ENCODE peak calls at places on chromosomes 1 and 21, in eight cellular contexts. L, T, D, P, F, E, X and W are unnamed samples.

GRCh38 chr1:31848381-31848897 is 32.6 kb upstream of the SPOCD1 start:
- DNase-seq in E (no peak), L (no peak), F (no peak), X (no peak), P (no peak), T (no peak), D (no peak), W (no peak)

GRCh38 chr1:97841369-97841768 is 79.5 kb downstream of the DPYD start:
- DNase-seq in P (no peak), E (no peak), D (no peak), L (no peak), X (no peak), T (no peak), F (no peak), W (no peak)

GRCh38 chr21:44740721-44741120 is 29.3 kb upstream of the TSPEAR start:
- DNase-seq in X (no peak), D (no peak), T (no peak), L (no peak), F (peak; percentile 18), E (no peak), P (no peak), W (no peak)

GRCh38 chr1:40385437-40386310 is 12.1 kb downstream of the SMAP2 start:
- DNase-seq in T (no peak), P (peak; percentile 43), E (no peak), L (no peak), X (no peak), D (no peak), F (no peak), W (no peak)

GRCh38 chr1:91804546-91805023 is 81.4 kb downstream of the TGFBR3 start:
- DNase-seq in E (no peak), D (no peak), L (no peak), P (no peak), F (no peak), T (no peak), X (peak; percentile 70), W (peak; percentile 89)

GRCh38 chr1:153976819-153977249 is 640 bp downstream of the JTB start:
- DNase-seq in P (no peak), X (no peak), D (no peak), L (no peak), T (no peak), F (no peak), E (no peak), W (no peak)

GRCh38 chr1:60386259-60386658 is 312.7 kb upstream of the C1orf87 start:
- DNase-seq in T (no peak), D (no peak), P (no peak), F (no peak), X (no peak), L (no peak), E (no peak), W (no peak)

GRCh38 chr1:211685823-211686222 is 10.4 kb upstream of the NEK2 start:
- DNase-seq in D (no peak), E (no peak), L (no peak), P (no peak), X (no peak), F (no peak), T (no peak), W (no peak)

GRCh38 chr1:231420959-231421615 is 1.0 kb downstream of the EGLN1 start:
- DNase-seq in T (peak; percentile 57), P (peak; percentile 51), D (peak; percentile 71), F (peak; percentile 74), X (no peak), E (peak; percentile 57), L (peak; percentile 33), W (no peak)

GRCh38 chr21:41616063-41616591 is 108.2 kb upstream of the TMPRSS2 start:
- DNase-seq in E (no peak), L (no peak), F (peak; percentile 82), D (no peak), X (no peak), P (no peak), T (no peak), W (no peak)

GRCh38 chr1:208766812-208767211 is 522.6 kb upstream of the PLXNA2 start:
- DNase-seq in P (no peak), T (no peak), D (no peak), L (no peak), F (no peak), E (no peak), X (no peak), W (no peak)

GRCh38 chr1:240314845-240315746 is 223.4 kb downstream of the FMN2 start:
- DNase-seq in X (no peak), P (no peak), T (no peak), D (no peak), E (no peak), F (no peak), L (no peak), W (no peak)

GRCh38 chr1:197302775-197303174 is 34.7 kb downstream of the CRB1 start:
- DNase-seq in X (peak; percentile 64), P (no peak), F (no peak), L (no peak), T (no peak), D (no peak), E (no peak), W (peak; percentile 42)

GRCh38 chr1:223845810-223846667 is at the start of gene TP53BP2:
- DNase-seq in X (peak; percentile 47), D (peak; percentile 92), F (peak; percentile 92), P (peak; percentile 92), L (peak; percentile 82), T (peak; percentile 91), E (peak; percentile 93), W (peak; percentile 77)

GRCh38 chr1:152089014-152089674 is at the start of gene TCHHL1:
- DNase-seq in D (no peak), T (no peak), P (no peak), E (no peak), F (no peak), X (no peak), L (no peak), W (no peak)

GRCh38 chr21:39637971-39638628 is 25.4 kb downstream of the B3GALT5 start:
- DNase-seq in L (no peak), X (no peak), D (no peak), F (no peak), T (no peak), P (peak; percentile 38), E (no peak), W (peak; percentile 46)

GRCh38 chr1:100893718-100894117 is 924 bp downstream of the EXTL2 start:
- DNase-seq in F (no peak), P (no peak), E (no peak), X (no peak), L (no peak), T (no peak), D (no peak), W (no peak)
- H3K4me3 ChIP-seq in F (no peak overlapping the region), P (peak overlapping the region; percentile 78), E (peak overlapping the region; percentile 86), X (peak overlapping the region; percentile 86), L (peak overlapping the region; percentile 78), T (peak overlapping the region; percentile 71), D (no peak overlapping the region), W (no peak overlapping the region)

DNA sequence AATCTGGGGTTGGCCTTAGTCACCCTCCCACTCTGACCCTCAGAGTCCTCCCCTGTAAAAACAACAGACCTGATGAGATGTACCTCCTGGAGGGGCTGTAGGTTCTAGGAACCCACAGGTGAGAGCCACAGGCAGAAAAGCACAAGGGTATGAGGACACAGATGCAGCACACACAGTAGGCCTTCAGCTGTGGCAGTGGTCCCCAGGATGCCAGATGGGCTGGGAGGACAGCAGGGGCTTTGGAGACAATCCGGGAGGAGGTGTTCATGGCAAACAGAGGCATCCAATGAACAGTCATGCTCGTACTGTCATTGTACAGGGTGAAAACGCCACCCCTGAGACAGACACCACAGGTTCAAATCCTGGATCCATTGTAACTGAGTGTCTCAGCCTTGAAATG is 463.1 kb downstream of the MATN1 start:
- DNase-seq in L (peak; percentile 8), P (no peak), F (peak; percentile 8), T (no peak), E (no peak), D (no peak), X (no peak), W (no peak)
- H3K27me3 ChIP-seq in L (no peaks in the 10 kb centered on the region), P (peaks cover 25% of the 10 kb centered on the region), F (no peaks in the 10 kb centered on the region), T (peaks cover 62% of the 10 kb centered on the region), E (no peaks in the 10 kb centered on the region), D (no peaks in the 10 kb centered on the region), X (peaks cover 8% of the 10 kb centered on the region), W (no peaks in the 10 kb centered on the region)

GRCh38 chr1:70486676-70487470 is 75.8 kb downstream of the CTH start:
- DNase-seq in P (no peak), D (peak; percentile 78), T (no peak), L (no peak), F (no peak), E (peak; percentile 62), X (peak; percentile 72), W (peak; percentile 70)
- TF ChIP-seq CTCF in P (no peak), D (no peak), T (no peak), L (no peak), F (no peak), E (no peak), X (peak; percentile 8), W (no peak)

GRCh38 chr1:112060266-112060665 is 70.8 kb upstream of the KCND3 start:
- DNase-seq in L (no peak), T (no peak), F (no peak), D (no peak), P (no peak), E (no peak), X (no peak), W (no peak)

GRCh38 chr1:112058815-112059450 is 69.5 kb upstream of the KCND3 start:
- DNase-seq in T (no peak), L (no peak), D (no peak), E (no peak), F (no peak), X (no peak), P (no peak), W (peak; percentile 43)

GRCh38 chr1:112063781-112064180 is 74.3 kb upstream of the KCND3 start:
- DNase-seq in X (no peak), D (no peak), P (no peak), E (no peak), F (no peak), T (no peak), L (no peak), W (no peak)

GRCh38 chr1:112061852-112062451 is 72.5 kb upstream of the KCND3 start:
- DNase-seq in T (no peak), F (no peak), P (no peak), E (no peak), X (no peak), D (no peak), L (no peak), W (peak; percentile 96)

GRCh38 chr1:112061056-112061455 is 71.6 kb upstream of the KCND3 start:
- DNase-seq in L (no peak), E (no peak), P (no peak), T (no peak), D (no peak), F (no peak), X (no peak), W (peak; percentile 84)
- H3K4me3 ChIP-seq in L (no peak overlapping the region), E (no peak overlapping the region), P (no peak overlapping the region), T (no peak overlapping the region), D (no peak overlapping the region), F (no peak overlapping the region), X (no peak overlapping the region), W (no peak overlapping the region)

GRCh38 chr1:33709780-33710713 is 153.8 kb upstream of the HMGB4 start:
- DNase-seq in P (no peak), E (no peak), T (no peak), D (no peak), X (no peak), L (no peak), F (no peak), W (peak; percentile 17)
- H3K27me3 ChIP-seq in P (peaks cover 5% of the 10 kb centered on the region), E (no peaks in the 10 kb centered on the region), T (peaks cover 47% of the 10 kb centered on the region), D (no peaks in the 10 kb centered on the region), X (no peaks in the 10 kb centered on the region), L (no peaks in the 10 kb centered on the region), F (no peaks in the 10 kb centered on the region), W (no peaks in the 10 kb centered on the region)